ENCODE peak calls at places on chromosomes 16 and 17, in five cellular contexts. One of them, this sample, is unnamed.

GRCh38 chr16:75402821-75403475 is 30.4 kb downstream of the CFDP1 start:
- DNase-seq in Daoy: peak
- DNase-seq in uterus: no peak
- DNase-seq in NCI-H774: no peak
- DNase-seq in posterior cingulate gyrus: no peak
- DNase-seq in this sample: no peak

GRCh38 chr17:4895676-4896331 is 3.5 kb upstream of the C17orf107 start:
- DNase-seq in Daoy: no peak
- DNase-seq in uterus: no peak
- DNase-seq in NCI-H774: no peak
- DNase-seq in posterior cingulate gyrus: peak
- DNase-seq in this sample: no peak

GRCh38 chr16:1534021-1535020 is 855 bp downstream of the TMEM204 start:
- DNase-seq in Daoy: no peak
- DNase-seq in uterus: peak
- DNase-seq in NCI-H774: no peak
- DNase-seq in posterior cingulate gyrus: no peak
- DNase-seq in this sample: peak

GRCh38 chr16:54783226-54783625 is 147.4 kb upstream of the IRX5 start:
- DNase-seq in Daoy: no peak
- DNase-seq in uterus: no peak
- DNase-seq in NCI-H774: no peak
- DNase-seq in posterior cingulate gyrus: no peak
- DNase-seq in this sample: no peak

GRCh38 chr17:17815062-17815406 is 21.8 kb downstream of the SREBF1 start:
- DNase-seq in Daoy: no peak
- DNase-seq in uterus: no peak
- DNase-seq in NCI-H774: no peak
- DNase-seq in posterior cingulate gyrus: no peak
- DNase-seq in this sample: no peak

GRCh38 chr17:50199651-50200446 is 1.6 kb downstream of the COL1A1 start:
- DNase-seq in Daoy: peak
- DNase-seq in uterus: peak
- DNase-seq in NCI-H774: peak
- DNase-seq in posterior cingulate gyrus: peak
- DNase-seq in this sample: peak

GRCh38 chr16:88705076-88705684 is 1.0 kb downstream of the RNF166 start:
- DNase-seq in Daoy: no peak
- DNase-seq in uterus: no peak
- DNase-seq in NCI-H774: no peak
- DNase-seq in posterior cingulate gyrus: no peak
- DNase-seq in this sample: no peak

GRCh38 chr17:80760501-80760900 is 215.9 kb downstream of the RPTOR start:
- DNase-seq in Daoy: peak
- DNase-seq in uterus: no peak
- DNase-seq in NCI-H774: peak
- DNase-seq in posterior cingulate gyrus: peak
- DNase-seq in this sample: no peak

GRCh38 chr16:4454618-4455017 is 19.8 kb downstream of the NMRAL1 start:
- DNase-seq in Daoy: no peak
- DNase-seq in uterus: no peak
- DNase-seq in NCI-H774: no peak
- DNase-seq in posterior cingulate gyrus: no peak
- DNase-seq in this sample: peak

GRCh38 chr17:2874211-2874686 is 78.0 kb downstream of the RAP1GAP2 start:
- DNase-seq in Daoy: no peak
- DNase-seq in uterus: no peak
- DNase-seq in NCI-H774: no peak
- DNase-seq in posterior cingulate gyrus: no peak
- DNase-seq in this sample: no peak

GRCh38 chr17:63116967-63117366 is 150.9 kb downstream of the TANC2 start:
- DNase-seq in Daoy: no peak
- DNase-seq in uterus: no peak
- DNase-seq in NCI-H774: peak
- DNase-seq in posterior cingulate gyrus: peak
- DNase-seq in this sample: peak

GRCh38 chr17:31508310-31509094 is 117.0 kb downstream of the RAB11FIP4 start:
- DNase-seq in Daoy: no peak
- DNase-seq in uterus: no peak
- DNase-seq in NCI-H774: no peak
- DNase-seq in posterior cingulate gyrus: no peak
- DNase-seq in this sample: no peak

GRCh38 chr16:23823475-23824407 is 12.0 kb upstream of the PRKCB start:
- DNase-seq in Daoy: no peak
- DNase-seq in uterus: no peak
- DNase-seq in NCI-H774: no peak
- DNase-seq in posterior cingulate gyrus: no peak
- DNase-seq in this sample: no peak

GRCh38 chr16:29809850-29810698 is 1.9 kb upstream of the PRRT2 start:
- DNase-seq in Daoy: no peak
- DNase-seq in uterus: peak
- DNase-seq in NCI-H774: no peak
- DNase-seq in posterior cingulate gyrus: peak
- DNase-seq in this sample: peak

GRCh38 chr16:74999683-75000480 is 1.1 kb downstream of the ZNRF1 start:
- DNase-seq in Daoy: peak
- DNase-seq in uterus: peak
- DNase-seq in NCI-H774: no peak
- DNase-seq in posterior cingulate gyrus: peak
- DNase-seq in this sample: peak

GRCh38 chr16:87143661-87144121 is 173.5 kb downstream of the C16orf95 start:
- DNase-seq in Daoy: peak
- DNase-seq in uterus: no peak
- DNase-seq in NCI-H774: no peak
- DNase-seq in posterior cingulate gyrus: peak
- DNase-seq in this sample: no peak

GRCh38 chr16:30533146-30533522 is 1.5 kb downstream of the ZNF747 start:
- DNase-seq in Daoy: no peak
- DNase-seq in uterus: no peak
- DNase-seq in NCI-H774: no peak
- DNase-seq in posterior cingulate gyrus: no peak
- DNase-seq in this sample: no peak

GRCh38 chr17:41651625-41652460 is 27.5 kb upstream of the KRT17 start:
- DNase-seq in Daoy: no peak
- DNase-seq in uterus: no peak
- DNase-seq in NCI-H774: no peak
- DNase-seq in posterior cingulate gyrus: no peak
- DNase-seq in this sample: no peak

GRCh38 chr16:81004646-81005353 is 1.9 kb downstream of the CMC2 start:
- DNase-seq in Daoy: peak
- DNase-seq in uterus: no peak
- DNase-seq in NCI-H774: no peak
- DNase-seq in posterior cingulate gyrus: no peak
- DNase-seq in this sample: peak

GRCh38 chr17:19538095-19539039 is 4.7 kb downstream of the SLC47A1 start:
- DNase-seq in Daoy: no peak
- DNase-seq in uterus: no peak
- DNase-seq in NCI-H774: no peak
- DNase-seq in posterior cingulate gyrus: peak
- DNase-seq in this sample: no peak

GRCh38 chr16:4245400-4245799 is 3.5 kb upstream of the SRL start:
- DNase-seq in Daoy: no peak
- DNase-seq in uterus: no peak
- DNase-seq in NCI-H774: no peak
- DNase-seq in posterior cingulate gyrus: no peak
- DNase-seq in this sample: no peak

GRCh38 chr17:82594571-82594970 is 53.7 kb downstream of the WDR45B start:
- DNase-seq in Daoy: no peak
- DNase-seq in uterus: no peak
- DNase-seq in NCI-H774: no peak
- DNase-seq in posterior cingulate gyrus: peak
- DNase-seq in this sample: no peak

This sample was measured in nephron progenitor cell.